ENCODE peak calls at places on chromosomes 4 and X, in seven cellular contexts. A, D, J, U, X, Y and Z are unnamed samples.

GRCh38 chr4:79723507-79723906 is 315.5 kb upstream of the GK2 start:
- DNase-seq in Y (no peak), A (no peak), U (no peak), D (no peak), X (no peak), J (no peak), Z (no peak)

GRCh38 chr4:15100994-15101695 is 98.9 kb downstream of the CPEB2 start:
- DNase-seq in U (no peak), Y (no peak), D (no peak), A (no peak), X (no peak), J (no peak), Z (no peak)

GRCh38 chrX:46912673-46913491 is 661 bp downstream of the JADE3 start:
- DNase-seq in X (no peak), J (peak), Y (peak), D (peak), A (no peak), U (no peak), Z (peak)

GRCh38 chrX:78979789-78980464 is 34.7 kb downstream of the P2RY10 start:
- DNase-seq in D (no peak), J (no peak), Y (no peak), A (no peak), U (no peak), X (no peak), Z (no peak)

GRCh38 chr4:71494539-71494938 is 155.7 kb downstream of the SLC4A4 start:
- DNase-seq in J (no peak), X (no peak), Y (no peak), U (no peak), D (no peak), A (no peak), Z (no peak)

GRCh38 chr4:24885342-24885741 is 27.5 kb downstream of the CCDC149 start:
- DNase-seq in X (no peak), A (no peak), D (no peak), U (no peak), J (no peak), Y (no peak), Z (no peak)

GRCh38 chrX:10163031-10163430 is 6.3 kb downstream of the CLCN4 start:
- DNase-seq in D (no peak), Y (no peak), A (no peak), X (no peak), U (no peak), J (no peak), Z (no peak)

GRCh38 chrX:66110112-66110511 is 53.9 kb upstream of the HEPH start:
- DNase-seq in A (peak), Y (no peak), U (no peak), X (no peak), J (peak), D (no peak), Z (peak)

GRCh38 chr4:120156115-120156718 is 89.6 kb upstream of the MAD2L1 start:
- DNase-seq in U (no peak), J (peak), X (no peak), D (peak), A (peak), Y (peak), Z (peak)

GRCh38 chr4:109985993-109986640 is 73.4 kb downstream of the EGF start:
- DNase-seq in Y (no peak), X (no peak), D (no peak), U (no peak), A (no peak), J (no peak), Z (no peak)

GRCh38 chr4:152696764-152697250 is 17.0 kb upstream of the TMEM154 start:
- DNase-seq in U (no peak), J (no peak), A (peak), D (no peak), Y (no peak), X (no peak), Z (no peak)

GRCh38 chr4:89316931-89317366 is 9.3 kb upstream of the GPRIN3 start:
- DNase-seq in U (no peak), D (no peak), J (peak), Y (no peak), A (no peak), X (no peak), Z (no peak)
- TF ChIP-seq POLR2A in U (no peak), D (no peak), J (no peak), Y (no peak), A (no peak), X (no peak), Z (no peak)

DNA sequence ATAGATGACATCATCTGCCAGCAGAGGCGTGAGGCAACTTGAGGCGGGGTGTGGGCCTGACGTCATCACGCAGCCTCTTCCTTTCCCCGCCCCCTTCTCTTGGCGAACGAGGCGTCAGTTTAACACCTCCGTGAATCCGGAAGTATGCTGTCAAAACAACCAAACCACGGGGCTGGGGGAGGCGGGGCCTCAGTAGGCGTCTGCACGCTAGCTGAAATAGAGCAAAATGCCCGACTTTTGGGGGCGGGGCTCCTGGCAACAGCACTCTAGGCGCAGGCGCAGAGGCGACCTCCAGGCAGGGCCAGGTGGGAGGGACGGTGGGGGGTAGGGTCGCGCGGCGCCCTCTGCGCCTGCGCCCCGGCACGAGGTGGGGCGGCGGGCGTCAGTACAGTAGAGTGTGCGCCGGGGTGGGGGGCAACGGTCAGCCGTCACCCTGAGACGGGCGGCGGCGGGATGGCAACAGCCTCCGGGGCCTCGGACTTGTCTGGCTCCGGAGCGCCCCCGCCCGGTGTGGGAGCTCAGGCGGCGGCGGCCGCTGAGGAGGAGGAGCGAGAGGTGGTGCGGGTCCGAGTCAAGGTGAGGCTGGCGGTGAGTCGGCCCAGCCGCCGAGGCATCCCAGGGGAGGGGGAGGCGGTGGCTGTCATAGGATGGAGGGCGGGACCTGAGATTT is at the start of gene TBC1D25:
- DNase-seq in A (peak), U (peak), J (peak), D (peak), Y (peak), X (peak), Z (peak)
- TF ChIP-seq POLR2A in A (no peak), U (peak), J (peak), D (peak), Y (peak), X (no peak), Z (no peak)

DNA sequence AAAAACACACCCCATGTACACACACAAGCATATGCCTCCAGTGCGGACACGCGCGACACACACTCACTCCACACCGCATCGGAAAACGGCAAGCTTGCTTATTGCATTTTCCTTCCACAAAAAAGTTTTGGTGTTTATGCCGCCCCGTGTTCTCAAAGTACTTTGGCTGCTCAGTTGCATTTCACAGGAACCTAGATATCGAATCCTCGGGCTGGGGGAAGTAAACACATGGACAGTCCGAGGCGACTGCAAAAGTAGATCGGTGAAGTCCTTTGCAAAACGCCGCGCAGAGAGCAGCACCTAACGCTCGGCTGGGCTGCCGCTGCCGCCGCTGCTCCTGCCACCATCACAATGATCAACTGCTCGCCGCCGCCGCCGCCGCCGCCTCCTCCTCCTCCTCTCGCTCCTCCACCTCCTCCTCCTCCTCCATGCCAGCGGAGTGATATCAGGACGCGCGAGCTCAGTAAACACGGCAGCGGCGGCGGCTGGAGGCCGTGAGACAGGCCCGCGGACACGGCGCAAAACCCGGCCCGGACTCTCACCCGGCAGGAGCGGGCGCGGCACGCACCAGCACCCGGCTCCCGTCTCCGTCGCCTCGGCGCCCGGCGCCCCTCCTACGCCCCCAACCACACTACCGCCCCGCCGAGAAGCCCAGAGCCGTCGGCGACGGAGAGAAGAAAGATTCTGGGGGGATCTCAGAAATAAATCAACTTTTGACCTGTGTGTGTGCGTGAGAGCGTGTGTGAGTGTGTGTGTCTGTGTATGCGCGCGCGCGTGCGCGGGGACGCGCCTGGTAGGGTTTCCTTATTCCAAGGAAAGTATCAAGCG is at the start of gene MAML3:
- DNase-seq in A (peak), U (peak), J (peak), X (peak), D (peak), Y (peak), Z (peak)
- TF ChIP-seq POLR2A in A (no peak), U (peak), J (peak), X (no peak), D (peak), Y (peak), Z (peak)

GRCh38 chr4:146058531-146058930 is 117.0 kb upstream of the LSM6 start:
- DNase-seq in U (no peak), D (no peak), X (no peak), J (no peak), Y (no peak), A (no peak), Z (no peak)

GRCh38 chr4:146061610-146062324 is 113.8 kb upstream of the LSM6 start:
- DNase-seq in Y (no peak), D (no peak), A (no peak), X (no peak), J (no peak), U (no peak), Z (no peak)

GRCh38 chr4:146062325-146062715 is 113.2 kb upstream of the LSM6 start:
- DNase-seq in Y (no peak), X (no peak), U (no peak), D (no peak), A (no peak), J (no peak), Z (no peak)

GRCh38 chr4:146059153-146059552 is 116.4 kb upstream of the LSM6 start:
- DNase-seq in X (no peak), Y (no peak), D (no peak), A (no peak), J (peak), U (no peak), Z (no peak)

GRCh38 chr4:146059865-146060264 is 115.7 kb upstream of the LSM6 start:
- DNase-seq in J (no peak), Y (no peak), A (no peak), U (no peak), X (no peak), D (no peak), Z (no peak)
- TF ChIP-seq POLR2A in J (no peak), Y (no peak), A (no peak), U (no peak), X (no peak), D (no peak), Z (no peak)

GRCh38 chr4:40603281-40603680 is 26.4 kb downstream of the RBM47 start:
- DNase-seq in U (no peak), X (no peak), A (no peak), Y (no peak), J (no peak), D (no peak), Z (no peak)
- TF ChIP-seq POLR2A in U (no peak), X (no peak), A (no peak), Y (no peak), J (no peak), D (no peak), Z (no peak)

GRCh38 chr4:675980-676870 is 1.9 kb downstream of the MYL5 start:
- DNase-seq in X (no peak), Y (no peak), A (no peak), J (peak), D (no peak), U (no peak), Z (no peak)

GRCh38 chr4:676871-677235 is 2.5 kb downstream of the MYL5 start:
- DNase-seq in U (no peak), Y (no peak), J (no peak), D (no peak), A (no peak), X (no peak), Z (no peak)

GRCh38 chr4:678331-678734 is 4.0 kb downstream of the MYL5 start:
- DNase-seq in D (no peak), U (no peak), A (no peak), J (no peak), X (no peak), Y (no peak), Z (no peak)

GRCh38 chr4:678765-679481 is 4.6 kb downstream of the MYL5 start:
- DNase-seq in A (no peak), J (no peak), Y (no peak), X (no peak), D (no peak), U (no peak), Z (no peak)

DNA sequence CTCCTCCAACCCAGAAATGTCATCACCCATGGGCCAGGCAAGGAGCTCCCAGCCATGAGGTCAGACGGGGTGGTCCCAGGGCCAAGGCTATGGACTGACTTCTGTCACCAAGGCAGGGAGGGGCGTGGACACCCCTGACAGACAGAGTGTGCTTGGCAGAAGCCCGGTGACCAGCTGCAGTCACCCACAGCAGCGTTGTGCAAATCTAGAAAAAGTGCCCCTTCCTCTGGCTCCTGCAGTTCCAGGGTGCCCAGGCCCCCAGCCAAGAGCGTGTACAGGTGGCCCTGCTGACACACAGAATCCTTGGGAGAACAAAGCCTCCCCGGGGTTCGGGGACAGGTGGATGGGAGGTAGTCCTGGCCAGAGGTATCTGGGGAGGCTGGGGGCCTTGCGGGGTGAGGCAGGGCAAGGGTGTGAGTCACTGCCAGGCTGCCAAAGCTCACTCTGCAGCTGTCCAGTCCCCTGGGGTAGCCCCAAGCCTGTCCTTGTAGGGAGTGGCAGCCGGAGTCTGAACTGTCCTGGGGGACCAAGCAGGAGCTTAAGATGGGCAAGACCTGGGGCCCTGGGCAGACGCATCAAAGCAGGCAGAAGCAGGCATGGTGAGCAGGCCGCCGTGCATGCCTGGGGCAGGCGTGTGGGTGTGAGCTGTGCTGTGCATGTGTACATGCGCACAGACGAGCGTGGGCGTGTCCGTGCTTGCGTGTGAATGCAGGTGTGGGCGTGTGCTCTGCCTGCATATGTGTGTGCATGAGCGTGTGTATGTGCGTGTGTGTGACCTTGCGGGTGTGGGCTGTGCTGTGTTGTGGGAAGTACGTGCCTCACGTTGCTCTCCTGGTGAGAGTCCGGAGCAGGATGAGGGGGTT is 3.3 kb downstream of the MYL5 start:
- DNase-seq in Y (no peak), X (no peak), D (peak), U (no peak), J (peak), A (peak), Z (no peak)
- TF ChIP-seq POLR2A in Y (no peak), X (no peak), D (no peak), U (no peak), J (no peak), A (no peak), Z (peak)

GRCh38 chr4:88291003-88291402 is 6.6 kb upstream of the PPM1K start:
- DNase-seq in D (peak), X (no peak), J (no peak), Y (peak), A (peak), U (no peak), Z (no peak)
- TF ChIP-seq POLR2A in D (no peak), X (no peak), J (no peak), Y (peak), A (no peak), U (peak), Z (no peak)

GRCh38 chr4:76105652-76106051 is 31.1 kb downstream of the ART3 start:
- DNase-seq in X (no peak), A (no peak), D (no peak), J (no peak), Y (no peak), U (no peak), Z (no peak)
- TF ChIP-seq POLR2A in X (no peak), A (no peak), D (no peak), J (no peak), Y (no peak), U (no peak), Z (no peak)

DNA sequence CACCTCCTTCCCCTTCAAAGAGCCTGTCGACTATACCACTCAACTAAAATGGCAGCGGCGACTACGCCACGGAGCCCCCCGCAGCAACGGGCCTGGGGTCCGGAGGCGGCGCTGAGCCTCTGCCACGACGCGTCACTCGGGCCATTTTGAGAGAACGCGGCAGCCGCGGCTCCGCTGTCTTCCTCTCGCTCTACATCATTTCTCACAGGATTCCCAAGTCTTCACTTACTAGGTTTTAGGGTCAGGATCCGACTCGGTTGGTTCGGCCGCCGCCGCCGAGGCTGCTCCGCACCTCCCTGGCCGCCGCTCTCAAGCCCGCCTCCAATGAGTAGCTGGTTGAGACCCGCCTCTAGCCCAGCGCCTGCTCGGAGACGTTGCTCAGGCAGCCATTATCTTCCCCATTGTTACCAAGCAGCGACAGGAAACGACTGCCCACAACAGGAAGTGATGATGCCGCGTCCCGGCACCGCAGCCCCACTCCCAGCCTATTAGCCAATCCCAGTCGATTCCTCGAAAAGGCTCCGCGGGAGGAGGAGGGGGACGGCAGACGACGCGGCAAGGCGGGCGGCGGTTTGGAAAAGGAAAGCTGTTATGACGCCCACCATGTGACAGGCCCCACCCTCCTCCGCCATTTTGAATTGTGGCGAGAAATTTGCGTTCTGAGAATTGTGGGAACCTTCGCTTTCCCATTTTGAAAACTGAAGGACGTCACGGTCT is at the start of gene RLIM:
- DNase-seq in X (peak), U (peak), Y (peak), D (peak), A (peak), J (peak), Z (peak)
- TF ChIP-seq POLR2A in X (peak), U (peak), Y (peak), D (peak), A (peak), J (peak), Z (peak)